ENCODE peak calls at places on chromosomes 2 and 18, in eight cellular contexts. One of them, this sample, is unnamed. For H3K27me3, the result is how much of the 10 kb centered on the place peaks cover.

GRCh38 chr2:239238839-239239606 is 161.8 kb downstream of the HDAC4 start:
- DNase-seq in cardiac muscle cell: peak
- DNase-seq in naive thymus-derived CD4-positive, alpha-beta T cell: no peak
- DNase-seq in prostate gland: no peak
- DNase-seq in tibial nerve: no peak
- DNase-seq in fibroblast of lung: no peak
- DNase-seq in CD8-positive, alpha-beta memory T cell: no peak
- DNase-seq in aorta: no peak
- DNase-seq in this sample: no peak

GRCh38 chr2:160652236-160652635 is 158.6 kb upstream of the RBMS1 start:
- DNase-seq in CD8-positive, alpha-beta memory T cell: peak
- DNase-seq in naive thymus-derived CD4-positive, alpha-beta T cell: peak
- DNase-seq in cardiac muscle cell: peak
- DNase-seq in aorta: peak
- DNase-seq in tibial nerve: no peak
- DNase-seq in prostate gland: no peak
- DNase-seq in fibroblast of lung: no peak
- DNase-seq in this sample: peak

GRCh38 chr2:62217980-62218379 is 22.1 kb downstream of the B3GNT2 start:
- DNase-seq in naive thymus-derived CD4-positive, alpha-beta T cell: no peak
- DNase-seq in prostate gland: no peak
- DNase-seq in fibroblast of lung: peak
- DNase-seq in cardiac muscle cell: peak
- DNase-seq in tibial nerve: no peak
- DNase-seq in aorta: no peak
- DNase-seq in CD8-positive, alpha-beta memory T cell: no peak
- DNase-seq in this sample: no peak

GRCh38 chr2:224870341-224870740 is 154.2 kb upstream of the CCDC195 start:
- DNase-seq in cardiac muscle cell: no peak
- DNase-seq in CD8-positive, alpha-beta memory T cell: no peak
- DNase-seq in aorta: no peak
- DNase-seq in fibroblast of lung: peak
- DNase-seq in prostate gland: no peak
- DNase-seq in naive thymus-derived CD4-positive, alpha-beta T cell: no peak
- DNase-seq in tibial nerve: no peak
- DNase-seq in this sample: no peak

GRCh38 chr2:235928751-235929370 is 239.3 kb downstream of the GBX2 start:
- DNase-seq in prostate gland: no peak
- DNase-seq in CD8-positive, alpha-beta memory T cell: no peak
- DNase-seq in aorta: no peak
- DNase-seq in naive thymus-derived CD4-positive, alpha-beta T cell: no peak
- DNase-seq in tibial nerve: no peak
- DNase-seq in cardiac muscle cell: no peak
- DNase-seq in fibroblast of lung: no peak
- DNase-seq in this sample: no peak

GRCh38 chr18:58639751-58640427 is 11.0 kb upstream of the ALPK2 start:
- DNase-seq in naive thymus-derived CD4-positive, alpha-beta T cell: no peak
- DNase-seq in prostate gland: no peak
- DNase-seq in CD8-positive, alpha-beta memory T cell: no peak
- DNase-seq in aorta: no peak
- DNase-seq in tibial nerve: no peak
- DNase-seq in fibroblast of lung: peak
- DNase-seq in cardiac muscle cell: peak
- DNase-seq in this sample: no peak

GRCh38 chr2:8031370-8031769 is 650.5 kb upstream of the ID2 start:
- DNase-seq in cardiac muscle cell: no peak
- DNase-seq in prostate gland: no peak
- DNase-seq in CD8-positive, alpha-beta memory T cell: no peak
- DNase-seq in aorta: no peak
- DNase-seq in naive thymus-derived CD4-positive, alpha-beta T cell: no peak
- DNase-seq in tibial nerve: no peak
- DNase-seq in fibroblast of lung: no peak
- DNase-seq in this sample: no peak

GRCh38 chr2:164920430-164920829 is 34.9 kb downstream of the SLC38A11 start:
- DNase-seq in CD8-positive, alpha-beta memory T cell: no peak
- DNase-seq in naive thymus-derived CD4-positive, alpha-beta T cell: no peak
- DNase-seq in prostate gland: no peak
- DNase-seq in aorta: no peak
- DNase-seq in fibroblast of lung: peak
- DNase-seq in tibial nerve: no peak
- DNase-seq in cardiac muscle cell: peak
- DNase-seq in this sample: no peak

GRCh38 chr2:18899725-18900124 is 310.4 kb upstream of the NT5C1B start:
- DNase-seq in aorta: peak
- DNase-seq in cardiac muscle cell: no peak
- DNase-seq in fibroblast of lung: no peak
- DNase-seq in naive thymus-derived CD4-positive, alpha-beta T cell: no peak
- DNase-seq in CD8-positive, alpha-beta memory T cell: no peak
- DNase-seq in tibial nerve: peak
- DNase-seq in prostate gland: no peak
- DNase-seq in this sample: no peak

GRCh38 chr2:150127995-150128394 is 359.5 kb downstream of the RND3 start:
- DNase-seq in CD8-positive, alpha-beta memory T cell: no peak
- DNase-seq in aorta: no peak
- DNase-seq in cardiac muscle cell: peak
- DNase-seq in fibroblast of lung: no peak
- DNase-seq in prostate gland: no peak
- DNase-seq in tibial nerve: no peak
- DNase-seq in naive thymus-derived CD4-positive, alpha-beta T cell: no peak
- DNase-seq in this sample: no peak

GRCh38 chr2:96117701-96118588 is 1.6 kb upstream of the ADRA2B start:
- DNase-seq in cardiac muscle cell: no peak
- DNase-seq in fibroblast of lung: no peak
- DNase-seq in naive thymus-derived CD4-positive, alpha-beta T cell: no peak
- DNase-seq in prostate gland: no peak
- DNase-seq in CD8-positive, alpha-beta memory T cell: no peak
- DNase-seq in aorta: peak
- DNase-seq in tibial nerve: no peak
- DNase-seq in this sample: peak

GRCh38 chr2:95376311-95377215 is 25.9 kb upstream of the FAHD2A start:
- DNase-seq in cardiac muscle cell: no peak
- DNase-seq in tibial nerve: no peak
- DNase-seq in CD8-positive, alpha-beta memory T cell: no peak
- DNase-seq in aorta: no peak
- DNase-seq in fibroblast of lung: no peak
- DNase-seq in naive thymus-derived CD4-positive, alpha-beta T cell: no peak
- DNase-seq in prostate gland: no peak
- DNase-seq in this sample: no peak

GRCh38 chr2:42914314-42914713 is 121.9 kb upstream of the HAAO start:
- DNase-seq in fibroblast of lung: no peak
- DNase-seq in aorta: no peak
- DNase-seq in tibial nerve: no peak
- DNase-seq in CD8-positive, alpha-beta memory T cell: no peak
- DNase-seq in prostate gland: no peak
- DNase-seq in naive thymus-derived CD4-positive, alpha-beta T cell: no peak
- DNase-seq in cardiac muscle cell: no peak
- DNase-seq in this sample: no peak

GRCh38 chr2:156472686-156473085 is 36.5 kb downstream of the GPD2 start:
- DNase-seq in CD8-positive, alpha-beta memory T cell: no peak
- DNase-seq in cardiac muscle cell: no peak
- DNase-seq in prostate gland: no peak
- DNase-seq in tibial nerve: no peak
- DNase-seq in aorta: no peak
- DNase-seq in fibroblast of lung: no peak
- DNase-seq in naive thymus-derived CD4-positive, alpha-beta T cell: no peak
- DNase-seq in this sample: no peak

GRCh38 chr2:180177534-180177933 is 170.4 kb upstream of the CWC22 start:
- DNase-seq in prostate gland: no peak
- DNase-seq in cardiac muscle cell: no peak
- DNase-seq in CD8-positive, alpha-beta memory T cell: no peak
- DNase-seq in fibroblast of lung: no peak
- DNase-seq in naive thymus-derived CD4-positive, alpha-beta T cell: no peak
- DNase-seq in aorta: no peak
- DNase-seq in tibial nerve: no peak
- DNase-seq in this sample: no peak

GRCh38 chr2:233839447-233839820 is 14.9 kb downstream of the HJURP start:
- DNase-seq in cardiac muscle cell: no peak
- DNase-seq in CD8-positive, alpha-beta memory T cell: no peak
- DNase-seq in naive thymus-derived CD4-positive, alpha-beta T cell: no peak
- DNase-seq in prostate gland: no peak
- DNase-seq in aorta: no peak
- DNase-seq in tibial nerve: no peak
- DNase-seq in fibroblast of lung: no peak
- DNase-seq in this sample: no peak

DNA sequence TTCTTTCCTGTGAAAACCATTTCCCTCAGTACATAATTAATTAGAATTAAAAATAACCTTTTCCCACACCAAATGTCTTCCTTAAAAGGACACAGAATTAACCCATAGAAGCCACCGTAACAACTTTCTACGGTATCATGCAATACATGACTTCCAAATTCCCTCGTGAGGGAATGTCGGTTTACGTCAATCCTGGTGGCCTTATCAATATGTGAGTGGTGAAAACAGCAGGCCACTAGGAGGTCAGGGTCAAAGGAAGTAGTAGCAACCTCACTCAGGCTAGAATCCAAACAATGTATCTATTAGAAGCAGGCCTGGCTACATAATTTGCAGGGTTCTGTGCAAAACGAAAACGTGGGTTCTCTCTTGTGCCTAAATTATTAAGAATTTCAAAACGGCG is 112.2 kb downstream of the GAREM1 start:
- DNase-seq in CD8-positive, alpha-beta memory T cell: no peak
- DNase-seq in aorta: no peak
- DNase-seq in fibroblast of lung: no peak
- DNase-seq in naive thymus-derived CD4-positive, alpha-beta T cell: no peak
- DNase-seq in cardiac muscle cell: no peak
- DNase-seq in prostate gland: no peak
- DNase-seq in tibial nerve: no peak
- DNase-seq in this sample: no peak
- H3K27me3 ChIP-seq in CD8-positive, alpha-beta memory T cell: under half
- H3K27me3 ChIP-seq in aorta: under half
- H3K27me3 ChIP-seq in fibroblast of lung: under half
- H3K27me3 ChIP-seq in naive thymus-derived CD4-positive, alpha-beta T cell: under half
- H3K27me3 ChIP-seq in cardiac muscle cell: under half
- H3K27me3 ChIP-seq in prostate gland: under half
- H3K27me3 ChIP-seq in tibial nerve: under half
- H3K27me3 ChIP-seq in this sample: under half

GRCh38 chr2:201120500-201120899 is 4.5 kb downstream of the CFLAR start:
- DNase-seq in naive thymus-derived CD4-positive, alpha-beta T cell: no peak
- DNase-seq in fibroblast of lung: no peak
- DNase-seq in aorta: no peak
- DNase-seq in cardiac muscle cell: no peak
- DNase-seq in prostate gland: no peak
- DNase-seq in CD8-positive, alpha-beta memory T cell: no peak
- DNase-seq in tibial nerve: no peak
- DNase-seq in this sample: no peak
- H3K4me3 ChIP-seq in naive thymus-derived CD4-positive, alpha-beta T cell: peak
- H3K4me3 ChIP-seq in fibroblast of lung: no peak
- H3K4me3 ChIP-seq in aorta: no peak
- H3K4me3 ChIP-seq in cardiac muscle cell: no peak
- H3K4me3 ChIP-seq in prostate gland: peak
- H3K4me3 ChIP-seq in CD8-positive, alpha-beta memory T cell: peak
- H3K4me3 ChIP-seq in tibial nerve: peak
- H3K4me3 ChIP-seq in this sample: peak

DNA sequence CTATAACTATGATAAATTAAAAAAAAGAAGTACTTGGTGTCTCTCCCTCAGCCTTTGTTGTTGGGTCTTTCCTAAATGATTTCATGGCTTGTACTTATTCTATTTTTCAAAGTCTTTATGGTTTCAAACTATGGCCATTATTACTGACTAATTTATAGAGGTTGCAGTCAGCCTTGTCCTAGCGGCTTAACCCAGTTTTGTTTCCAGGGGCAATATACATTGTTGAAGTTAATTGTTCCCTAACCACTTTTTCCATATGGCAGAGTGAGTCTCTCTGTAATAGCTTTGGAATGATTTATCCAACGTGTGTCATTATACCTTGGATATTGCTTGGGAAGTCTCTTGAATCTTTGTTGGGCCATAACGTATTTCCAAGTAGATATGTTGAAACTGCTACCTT is 408.8 kb downstream of the HRH4 start:
- DNase-seq in fibroblast of lung: no peak
- DNase-seq in prostate gland: no peak
- DNase-seq in tibial nerve: no peak
- DNase-seq in cardiac muscle cell: no peak
- DNase-seq in aorta: no peak
- DNase-seq in CD8-positive, alpha-beta memory T cell: no peak
- DNase-seq in naive thymus-derived CD4-positive, alpha-beta T cell: no peak
- DNase-seq in this sample: no peak
- H3K27ac ChIP-seq in fibroblast of lung: no peak
- H3K27ac ChIP-seq in prostate gland: no peak
- H3K27ac ChIP-seq in tibial nerve: no peak
- H3K27ac ChIP-seq in cardiac muscle cell: no peak
- H3K27ac ChIP-seq in aorta: no peak
- H3K27ac ChIP-seq in CD8-positive, alpha-beta memory T cell: no peak
- H3K27ac ChIP-seq in naive thymus-derived CD4-positive, alpha-beta T cell: no peak
- H3K27ac ChIP-seq in this sample: no peak

GRCh38 chr2:98376301-98376945 is 30.2 kb downstream of the CNGA3 start:
- DNase-seq in prostate gland: no peak
- DNase-seq in aorta: no peak
- DNase-seq in tibial nerve: no peak
- DNase-seq in CD8-positive, alpha-beta memory T cell: no peak
- DNase-seq in naive thymus-derived CD4-positive, alpha-beta T cell: no peak
- DNase-seq in cardiac muscle cell: no peak
- DNase-seq in fibroblast of lung: no peak
- DNase-seq in this sample: no peak

GRCh38 chr2:98376996-98377395 is 30.7 kb downstream of the CNGA3 start:
- DNase-seq in tibial nerve: no peak
- DNase-seq in naive thymus-derived CD4-positive, alpha-beta T cell: no peak
- DNase-seq in cardiac muscle cell: peak
- DNase-seq in fibroblast of lung: no peak
- DNase-seq in aorta: no peak
- DNase-seq in CD8-positive, alpha-beta memory T cell: no peak
- DNase-seq in prostate gland: no peak
- DNase-seq in this sample: no peak

GRCh38 chr2:98379311-98380202 is 33.3 kb downstream of the CNGA3 start:
- DNase-seq in prostate gland: no peak
- DNase-seq in naive thymus-derived CD4-positive, alpha-beta T cell: no peak
- DNase-seq in tibial nerve: no peak
- DNase-seq in aorta: no peak
- DNase-seq in cardiac muscle cell: peak
- DNase-seq in fibroblast of lung: peak
- DNase-seq in CD8-positive, alpha-beta memory T cell: no peak
- DNase-seq in this sample: no peak

GRCh38 chr2:98378901-98379300 is 32.6 kb downstream of the CNGA3 start:
- DNase-seq in fibroblast of lung: peak
- DNase-seq in aorta: no peak
- DNase-seq in tibial nerve: peak
- DNase-seq in CD8-positive, alpha-beta memory T cell: no peak
- DNase-seq in cardiac muscle cell: peak
- DNase-seq in prostate gland: no peak
- DNase-seq in naive thymus-derived CD4-positive, alpha-beta T cell: no peak
- DNase-seq in this sample: no peak

DNA sequence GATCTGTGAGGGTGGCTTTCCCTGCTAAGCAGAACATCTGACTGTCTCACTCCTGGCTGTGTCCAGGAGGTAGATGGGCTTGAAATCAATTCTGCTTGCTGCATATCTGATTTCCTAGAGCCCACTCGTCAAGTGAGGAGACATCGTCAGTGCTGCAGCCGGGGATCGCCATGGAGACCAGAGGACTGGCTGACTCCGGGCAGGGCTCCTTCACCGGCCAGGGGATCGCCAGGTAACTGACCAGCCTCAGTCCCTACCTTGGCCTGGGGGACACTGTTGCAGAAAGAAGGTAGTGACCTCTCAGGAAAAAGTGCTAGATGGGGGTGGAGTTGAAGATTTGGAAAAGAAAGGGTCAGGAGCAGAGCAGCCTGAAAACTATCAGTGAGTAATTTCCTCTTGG is 31.3 kb downstream of the CNGA3 start:
- DNase-seq in cardiac muscle cell: no peak
- DNase-seq in naive thymus-derived CD4-positive, alpha-beta T cell: no peak
- DNase-seq in prostate gland: no peak
- DNase-seq in fibroblast of lung: no peak
- DNase-seq in CD8-positive, alpha-beta memory T cell: no peak
- DNase-seq in tibial nerve: no peak
- DNase-seq in aorta: no peak
- DNase-seq in this sample: no peak
- H3K27me3 ChIP-seq in cardiac muscle cell: under half
- H3K27me3 ChIP-seq in naive thymus-derived CD4-positive, alpha-beta T cell: under half
- H3K27me3 ChIP-seq in prostate gland: under half
- H3K27me3 ChIP-seq in fibroblast of lung: under half
- H3K27me3 ChIP-seq in CD8-positive, alpha-beta memory T cell: under half
- H3K27me3 ChIP-seq in tibial nerve: under half
- H3K27me3 ChIP-seq in aorta: under half
- H3K27me3 ChIP-seq in this sample: under half